ENCODE peak calls at places on chromosomes 11 and 22, in six cellular contexts. X is uterus, Z is C1 segment of cervical spinal cord, Q is astrocyte of the spinal cord, J is GM13977, E is EL. T is an unnamed sample.

GRCh38 chr11:46916669-46917108 is 1.7 kb downstream of the LRP4 start:
- DNase-seq in X (peak), Z (no peak), Q (peak), J (peak), E (peak), T (peak)

GRCh38 chr22:44348963-44349950 is 36.5 kb upstream of the SHISAL1 start:
- DNase-seq in X (no peak), Z (no peak), Q (no peak), J (no peak), E (no peak), T (no peak)

GRCh38 chr22:31123292-31123602 is 481 bp downstream of the INPP5J start:
- DNase-seq in X (no peak), Z (no peak), Q (no peak), J (no peak), E (no peak), T (no peak)

GRCh38 chr11:65900125-65900898 is at the start of gene FOSL1:
- DNase-seq in X (peak), Z (no peak), Q (peak), J (peak), E (peak), T (peak)

GRCh38 chr11:118410055-118410745 is 8.8 kb downstream of the ATP5MG start:
- DNase-seq in X (no peak), Z (no peak), Q (no peak), J (peak), E (no peak), T (peak)

GRCh38 chr22:41038732-41039131 is 53.7 kb upstream of the EP300 start:
- DNase-seq in X (no peak), Z (no peak), Q (no peak), J (no peak), E (no peak), T (no peak)

GRCh38 chr22:30892286-30892685 is 76.3 kb downstream of the MORC2 start:
- DNase-seq in X (peak), Z (no peak), Q (no peak), J (no peak), E (no peak), T (no peak)

GRCh38 chr11:125903753-125904659 is at the start of gene DDX25:
- DNase-seq in X (no peak), Z (no peak), Q (no peak), J (peak), E (no peak), T (peak)

GRCh38 chr11:109870313-109870712 is 222.9 kb upstream of the ZC3H12C start:
- DNase-seq in X (no peak), Z (no peak), Q (no peak), J (no peak), E (no peak), T (no peak)

GRCh38 chr11:1805525-1805924 is 29.3 kb upstream of the SYT8 start:
- DNase-seq in X (no peak), Z (no peak), Q (no peak), J (no peak), E (no peak), T (no peak)